ENCODE peak calls at places on chromosomes 12 and 14, in four cellular contexts. A is IMR-90, U is mammary epithelial cell, Q is AG04450. O is an unnamed sample.

GRCh38 chr12:109760031-109760929 is 46.7 kb downstream of the FAM222A start:
- DNase-seq in U (no peak), A (no peak), Q (no peak), O (no peak)

GRCh38 chr14:35689000-35689460 is 120.1 kb downstream of the RALGAPA1 start:
- DNase-seq in A (no peak), Q (no peak), U (no peak), O (no peak)

GRCh38 chr12:113149361-113150150 is at the start of gene CFAP73:
- DNase-seq in Q (peak), A (peak), U (peak), O (peak)

GRCh38 chr14:22471545-22472121 is 117.4 kb downstream of the DAD1 start:
- DNase-seq in A (peak), Q (no peak), U (peak), O (peak)

GRCh38 chr14:55976219-55976618 is 142.0 kb upstream of the PELI2 start:
- DNase-seq in Q (no peak), A (no peak), U (no peak), O (no peak)

GRCh38 chr14:32033516-32033915 is 43.6 kb upstream of the ARHGAP5 start:
- DNase-seq in Q (no peak), A (no peak), U (no peak), O (no peak)

GRCh38 chr12:83143937-83144336 is 457.2 kb downstream of the TMTC2 start:
- DNase-seq in U (no peak), Q (no peak), A (no peak), O (no peak)

GRCh38 chr12:20376984-20377383 is 8.6 kb downstream of the PDE3A start:
- DNase-seq in U (no peak), A (peak), Q (no peak), O (peak)

GRCh38 chr14:64246688-64247087 is 47.5 kb downstream of the ESR2 start:
- DNase-seq in Q (no peak), A (no peak), U (no peak), O (no peak)

GRCh38 chr14:86457729-86458128 is 927.8 kb downstream of the FLRT2 start:
- DNase-seq in A (no peak), Q (no peak), U (no peak), O (no peak)

GRCh38 chr12:116434155-116435065 is 124.8 kb upstream of the MAP1LC3B2 start:
- DNase-seq in Q (peak), A (peak), U (peak), O (peak)

GRCh38 chr12:26469801-26470200 is 274.4 kb downstream of the SSPN start:
- DNase-seq in U (no peak), Q (no peak), A (no peak), O (no peak)

GRCh38 chr12:1907652-1908611 is 10.5 kb downstream of the CACNA2D4 start:
- DNase-seq in U (peak), A (no peak), Q (no peak), O (no peak)

GRCh38 chr12:55930771-55931316 is at the start of gene DGKA:
- DNase-seq in Q (peak), A (peak), U (peak), O (peak)

GRCh38 chr14:101408077-101408831 is 153.0 kb upstream of the DIO3 start:
- DNase-seq in A (peak), Q (peak), U (no peak), O (peak)

GRCh38 chr12:127830730-127831129 is 436.2 kb upstream of the TMEM132C start:
- DNase-seq in U (no peak), A (no peak), Q (no peak), O (no peak)

GRCh38 chr14:93999573-93999972 is 2.5 kb downstream of the CCDC197 start:
- DNase-seq in Q (no peak), U (no peak), A (no peak), O (no peak)

GRCh38 chr12:104668274-104668718 is 211.5 kb downstream of the CHST11 start:
- DNase-seq in U (no peak), Q (no peak), A (peak), O (peak)

GRCh38 chr12:87253157-87253556 is 776.0 kb downstream of the C12orf50 start:
- DNase-seq in Q (no peak), U (peak), A (no peak), O (no peak)

GRCh38 chr12:14213542-14213941 is 151.9 kb upstream of the ATF7IP start:
- DNase-seq in A (no peak), U (no peak), Q (no peak), O (peak)

GRCh38 chr12:107568718-107569117 is 116.9 kb upstream of the PWP1 start:
- DNase-seq in U (peak), A (peak), Q (no peak), O (no peak)

GRCh38 chr14:47509957-47510356 is 165.4 kb downstream of the MDGA2 start:
- DNase-seq in U (no peak), A (no peak), Q (no peak), O (no peak)

GRCh38 chr12:117853600-117853999 is 115.2 kb downstream of the KSR2 start:
- DNase-seq in Q (no peak), A (no peak), U (peak), O (no peak)

GRCh38 chr14:59086241-59086899 is 102.1 kb upstream of the DAAM1 start:
- DNase-seq in U (no peak), A (peak), Q (peak), O (peak)

GRCh38 chr12:50786498-50787231 is 22.8 kb downstream of the ATF1 start:
- DNase-seq in U (peak), A (peak), Q (peak), O (peak)

GRCh38 chr12:127621366-127621765 is 645.6 kb upstream of the TMEM132C start:
- DNase-seq in Q (no peak), U (no peak), A (no peak), O (no peak)

GRCh38 chr12:68796399-68796798 is 11.6 kb upstream of the MDM2 start:
- DNase-seq in U (no peak), Q (no peak), A (no peak), O (no peak)

GRCh38 chr12:106127289-106128126 is 11.2 kb downstream of the NUAK1 start:
- DNase-seq in A (peak), Q (no peak), U (no peak), O (no peak)

DNA sequence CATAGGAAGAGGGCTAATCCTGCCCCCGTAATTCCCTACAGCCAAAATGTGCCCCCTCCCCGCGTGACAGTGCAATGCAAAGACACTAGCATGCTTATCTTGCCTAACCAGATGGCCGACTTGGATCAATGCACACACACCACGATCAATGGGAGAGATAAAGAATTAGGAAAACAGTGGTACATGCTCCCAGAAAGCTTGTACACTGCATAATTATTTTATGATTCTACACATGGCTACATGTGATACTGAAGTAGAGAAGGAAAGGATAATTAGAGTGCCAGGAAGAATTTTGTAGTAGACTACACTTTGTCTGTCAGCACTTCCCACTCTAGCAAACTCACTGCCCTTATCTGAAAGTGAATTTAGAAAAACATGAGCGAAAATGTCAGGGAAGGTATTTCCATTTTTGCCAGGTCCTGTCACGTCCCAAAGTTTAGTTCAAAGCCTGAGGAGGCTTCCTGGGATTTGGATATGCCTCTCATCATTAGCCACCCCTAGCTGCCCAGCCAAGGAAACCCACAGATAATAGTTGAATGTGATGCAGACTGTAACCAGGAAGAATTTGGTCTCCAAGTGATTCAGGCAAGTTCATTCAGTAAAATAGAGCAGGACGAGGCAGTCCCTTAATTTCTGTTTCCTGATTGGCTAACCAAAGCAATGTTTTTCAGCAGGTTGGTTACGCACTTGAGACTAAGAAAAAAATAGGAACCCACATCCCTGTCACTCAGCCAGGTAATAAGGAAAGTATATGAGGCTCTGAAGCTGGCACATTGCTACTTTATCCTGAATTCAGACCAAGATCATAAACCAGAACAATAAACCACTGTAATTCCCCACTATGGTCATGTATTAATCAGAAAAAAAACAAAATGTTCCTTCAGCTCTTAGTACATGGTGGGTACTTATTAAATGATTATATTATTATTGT is 199.6 kb upstream of the OTX2 start:
- DNase-seq in U (peak), A (no peak), Q (no peak), O (no peak)
- H3K27ac ChIP-seq in U (no peak), A (no peak), Q (no peak), O (no peak)

DNA sequence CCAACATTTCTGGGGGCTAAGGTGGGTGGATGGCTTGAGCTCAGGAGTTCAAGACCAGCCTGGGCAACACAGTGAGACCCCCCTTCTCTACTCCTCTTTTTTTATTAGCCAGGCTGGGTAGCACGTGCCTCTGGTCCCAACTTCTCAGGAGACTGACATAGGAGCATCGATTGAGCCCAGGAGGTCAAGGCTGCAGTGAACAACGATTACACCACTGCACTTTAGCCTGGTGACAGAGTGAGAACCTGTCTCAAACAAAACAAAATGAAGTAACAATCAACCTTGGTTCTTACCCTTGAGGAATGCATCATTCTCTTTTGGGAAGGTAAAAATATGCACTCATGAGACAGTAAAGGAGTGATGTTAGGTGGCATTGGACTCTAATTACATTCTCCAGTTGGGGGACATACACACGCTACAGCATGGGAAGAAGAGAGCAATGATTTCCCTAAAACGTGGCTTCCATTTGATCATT is 3.9 kb upstream of the NIN start:
- DNase-seq in U (no peak), A (no peak), Q (no peak), O (no peak)
- H3K27ac ChIP-seq in U (no peak), A (no peak), Q (no peak), O (no peak)

GRCh38 chr12:623865-624372 is 39.3 kb downstream of the NINJ2 start:
- DNase-seq in Q (no peak), A (no peak), U (no peak), O (no peak)
- H3K27ac ChIP-seq in Q (no peak), A (no peak), U (no peak), O (no peak)

GRCh38 chr12:94621662-94622359 is 28.5 kb downstream of the TMCC3 start:
- DNase-seq in Q (no peak), U (peak), A (peak), O (peak)
- H3K27ac ChIP-seq in Q (no peak), U (peak), A (no peak), O (no peak)

GRCh38 chr14:20998139-20998538 is 954 bp upstream of the SLC39A2 start:
- DNase-seq in U (no peak), Q (no peak), A (no peak), O (no peak)
- H3K27ac ChIP-seq in U (no peak), Q (no peak), A (no peak), O (no peak)

DNA sequence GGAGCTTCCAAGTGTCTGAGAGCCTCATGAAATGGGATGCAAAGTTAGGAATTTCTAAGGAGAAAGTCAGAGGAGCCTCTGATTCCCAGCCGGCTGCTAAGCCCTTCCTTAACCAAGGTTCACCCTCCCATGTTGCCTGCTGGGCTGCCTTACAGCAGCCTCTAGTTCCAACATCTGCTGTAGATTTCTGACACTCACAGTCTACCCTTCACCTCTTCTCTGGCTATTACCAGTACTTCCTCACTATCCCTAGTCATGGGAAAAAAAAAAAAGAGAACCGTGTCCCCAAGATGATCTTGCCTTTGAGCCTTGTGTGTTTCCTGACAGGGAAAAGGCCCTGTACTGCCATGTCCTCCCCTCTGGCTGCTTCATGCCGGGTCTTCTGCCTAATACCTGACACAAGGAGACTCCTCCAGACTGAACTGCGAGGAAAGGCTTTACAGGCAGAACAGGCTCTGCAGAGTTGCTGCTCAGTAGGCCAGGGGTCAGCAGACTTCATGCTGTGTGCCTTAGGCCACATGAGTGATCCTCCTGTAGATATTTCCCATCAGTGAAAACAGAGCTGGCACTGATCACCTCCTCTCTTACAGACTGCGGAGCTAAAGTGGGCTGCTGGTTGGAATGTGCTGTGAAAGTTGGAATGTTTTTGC is 46.8 kb downstream of the PRKCH start:
- DNase-seq in A (no peak), Q (no peak), U (no peak), O (no peak)
- H3K27ac ChIP-seq in A (no peak), Q (no peak), U (no peak), O (no peak)

GRCh38 chr12:40238221-40238902 is 13.6 kb downstream of the LRRK2 start:
- DNase-seq in A (no peak), U (peak), Q (no peak), O (no peak)

GRCh38 chr12:40232602-40233001 is 7.8 kb downstream of the LRRK2 start:
- DNase-seq in U (no peak), Q (no peak), A (no peak), O (no peak)

GRCh38 chr12:40236357-40236850 is 11.6 kb downstream of the LRRK2 start:
- DNase-seq in Q (no peak), A (no peak), U (no peak), O (no peak)

GRCh38 chr12:40229690-40230651 is 5.2 kb downstream of the LRRK2 start:
- DNase-seq in U (no peak), Q (no peak), A (no peak), O (no peak)

DNA sequence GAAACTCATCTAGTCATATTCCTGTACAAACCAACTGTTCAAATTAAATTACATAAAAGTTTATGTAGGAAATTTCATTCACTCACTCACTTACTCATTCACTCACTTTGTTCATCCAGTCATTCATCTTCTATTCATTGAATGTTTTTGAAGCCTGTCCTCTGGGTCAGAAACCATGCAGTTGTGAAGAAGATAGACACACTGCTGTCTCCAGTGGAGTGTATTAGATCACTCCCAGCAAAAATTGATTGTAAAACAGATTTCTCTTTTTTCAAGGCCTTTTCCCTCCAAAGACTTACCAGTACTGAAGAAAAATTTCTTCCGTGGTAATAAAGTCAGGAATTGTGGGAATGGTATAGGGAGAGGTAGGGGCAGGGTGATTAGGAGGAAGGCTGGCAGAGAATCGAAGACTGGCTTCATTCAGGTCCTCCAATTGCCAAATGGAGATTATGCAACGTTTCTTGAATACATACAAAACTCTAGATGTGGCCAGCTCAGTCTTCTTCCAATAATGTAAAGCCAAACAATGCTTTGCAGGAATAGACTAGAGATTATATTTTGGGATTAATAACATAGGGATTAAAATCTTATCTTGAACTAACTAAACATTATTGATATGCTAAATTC is 9.1 kb downstream of the LRRK2 start:
- DNase-seq in U (no peak), Q (no peak), A (no peak), O (no peak)
- H3K27ac ChIP-seq in U (no peak), Q (no peak), A (no peak), O (no peak)

O was measured in astrocyte.